ENCODE peak calls at places on chromosomes 7 and 10, in five cellular contexts. One of them, this sample, is unnamed.

GRCh38 chr10:67606572-67606971 is 89.4 kb downstream of the CTNNA3 start:
- DNase-seq in heart right ventricle: no peak
- DNase-seq in CD8-positive, alpha-beta memory T cell: no peak
- DNase-seq in left ventricle myocardium inferior: no peak
- DNase-seq in effector memory CD4-positive, alpha-beta T cell: no peak
- DNase-seq in this sample: no peak

GRCh38 chr10:60424971-60425370 is 35.3 kb upstream of the ANK3 start:
- DNase-seq in CD8-positive, alpha-beta memory T cell: no peak
- DNase-seq in effector memory CD4-positive, alpha-beta T cell: no peak
- DNase-seq in heart right ventricle: no peak
- DNase-seq in left ventricle myocardium inferior: no peak
- DNase-seq in this sample: no peak

GRCh38 chr10:116120688-116121087 is 152.3 kb downstream of the GFRA1 start:
- DNase-seq in CD8-positive, alpha-beta memory T cell: no peak
- DNase-seq in effector memory CD4-positive, alpha-beta T cell: no peak
- DNase-seq in heart right ventricle: no peak
- DNase-seq in left ventricle myocardium inferior: no peak
- DNase-seq in this sample: no peak

GRCh38 chr7:106766551-106766950 is 98.5 kb upstream of the PIK3CG start:
- DNase-seq in heart right ventricle: no peak
- DNase-seq in CD8-positive, alpha-beta memory T cell: no peak
- DNase-seq in left ventricle myocardium inferior: no peak
- DNase-seq in effector memory CD4-positive, alpha-beta T cell: no peak
- DNase-seq in this sample: no peak

GRCh38 chr10:114551310-114551972 is 106.6 kb downstream of the ABLIM1 start:
- DNase-seq in left ventricle myocardium inferior: peak; percentile 65
- DNase-seq in effector memory CD4-positive, alpha-beta T cell: no peak
- DNase-seq in heart right ventricle: peak; percentile 80
- DNase-seq in CD8-positive, alpha-beta memory T cell: no peak
- DNase-seq in this sample: no peak

GRCh38 chr10:42864575-42864974 is 82.0 kb downstream of the BMS1 start:
- DNase-seq in CD8-positive, alpha-beta memory T cell: no peak
- DNase-seq in heart right ventricle: no peak
- DNase-seq in effector memory CD4-positive, alpha-beta T cell: no peak
- DNase-seq in left ventricle myocardium inferior: no peak
- DNase-seq in this sample: no peak

GRCh38 chr7:16193631-16194030 is 227.7 kb downstream of the CRPPA start:
- DNase-seq in CD8-positive, alpha-beta memory T cell: no peak
- DNase-seq in left ventricle myocardium inferior: no peak
- DNase-seq in effector memory CD4-positive, alpha-beta T cell: no peak
- DNase-seq in heart right ventricle: no peak
- DNase-seq in this sample: no peak

GRCh38 chr7:3033136-3033535 is 10.5 kb downstream of the CARD11 start:
- DNase-seq in CD8-positive, alpha-beta memory T cell: no peak
- DNase-seq in effector memory CD4-positive, alpha-beta T cell: no peak
- DNase-seq in left ventricle myocardium inferior: no peak
- DNase-seq in heart right ventricle: no peak
- DNase-seq in this sample: no peak

DNA sequence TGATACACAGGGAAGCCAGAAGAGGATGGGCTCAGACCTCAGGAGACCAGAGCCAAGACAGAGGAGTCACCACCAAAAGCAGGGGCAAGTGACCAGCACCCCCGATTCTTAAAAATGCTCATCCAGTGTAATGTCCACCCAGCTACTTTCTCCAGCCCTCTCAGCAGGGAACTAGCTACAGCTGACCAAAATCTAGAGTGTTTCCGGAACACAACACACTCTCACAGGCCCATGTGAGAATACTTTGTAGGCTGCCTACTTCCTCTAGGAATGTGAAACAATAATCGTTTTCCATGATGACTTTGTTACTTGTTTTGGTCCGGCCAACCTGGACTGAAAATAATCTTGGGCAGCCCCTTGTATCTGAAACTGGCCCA is 14.5 kb downstream of the PSAP start:
- DNase-seq in left ventricle myocardium inferior: no peak
- DNase-seq in CD8-positive, alpha-beta memory T cell: no peak
- DNase-seq in effector memory CD4-positive, alpha-beta T cell: no peak
- DNase-seq in heart right ventricle: peak; percentile 25
- DNase-seq in this sample: no peak
- H3K27ac ChIP-seq in left ventricle myocardium inferior: peak overlapping the region; percentile 84
- H3K27ac ChIP-seq in CD8-positive, alpha-beta memory T cell: no peak overlapping the region
- H3K27ac ChIP-seq in effector memory CD4-positive, alpha-beta T cell: no peak overlapping the region
- H3K27ac ChIP-seq in heart right ventricle: peak overlapping the region; percentile 23
- H3K27ac ChIP-seq in this sample: peak overlapping the region; percentile 85

GRCh38 chr7:101998029-101998903 is 180.8 kb downstream of the CUX1 start:
- DNase-seq in heart right ventricle: no peak
- DNase-seq in CD8-positive, alpha-beta memory T cell: no peak
- DNase-seq in effector memory CD4-positive, alpha-beta T cell: no peak
- DNase-seq in left ventricle myocardium inferior: no peak
- DNase-seq in this sample: peak; percentile 29
- H3K27ac ChIP-seq in heart right ventricle: no peak overlapping the region
- H3K27ac ChIP-seq in CD8-positive, alpha-beta memory T cell: no peak overlapping the region
- H3K27ac ChIP-seq in effector memory CD4-positive, alpha-beta T cell: no peak overlapping the region
- H3K27ac ChIP-seq in left ventricle myocardium inferior: no peak overlapping the region
- H3K27ac ChIP-seq in this sample: no peak overlapping the region

DNA sequence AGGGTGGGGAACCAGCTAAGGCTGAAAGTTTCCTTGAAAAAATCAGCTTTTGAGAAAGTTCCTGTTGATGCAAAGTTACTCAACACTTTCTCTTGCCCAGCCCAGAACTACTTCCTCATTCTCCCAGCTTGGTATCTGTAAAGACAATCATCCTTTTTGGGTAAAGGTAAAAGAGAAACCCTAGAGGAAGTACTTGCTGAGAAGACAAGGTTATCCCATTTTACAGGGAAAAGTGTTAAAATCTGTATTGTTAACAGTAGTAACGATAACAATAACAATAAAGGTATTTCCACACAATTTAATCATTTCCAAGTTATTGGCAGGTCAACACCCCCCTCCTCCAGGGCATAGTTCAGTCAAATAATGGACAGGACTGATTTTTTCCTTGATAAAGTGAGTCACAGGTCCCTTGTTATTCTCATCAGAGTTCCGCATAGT is 2.4 kb downstream of the ALOX5 start:
- DNase-seq in effector memory CD4-positive, alpha-beta T cell: no peak
- DNase-seq in CD8-positive, alpha-beta memory T cell: no peak
- DNase-seq in heart right ventricle: no peak
- DNase-seq in left ventricle myocardium inferior: no peak
- DNase-seq in this sample: no peak
- H3K27ac ChIP-seq in effector memory CD4-positive, alpha-beta T cell: no peak overlapping the region
- H3K27ac ChIP-seq in CD8-positive, alpha-beta memory T cell: no peak overlapping the region
- H3K27ac ChIP-seq in heart right ventricle: no peak overlapping the region
- H3K27ac ChIP-seq in left ventricle myocardium inferior: no peak overlapping the region
- H3K27ac ChIP-seq in this sample: no peak overlapping the region

DNA sequence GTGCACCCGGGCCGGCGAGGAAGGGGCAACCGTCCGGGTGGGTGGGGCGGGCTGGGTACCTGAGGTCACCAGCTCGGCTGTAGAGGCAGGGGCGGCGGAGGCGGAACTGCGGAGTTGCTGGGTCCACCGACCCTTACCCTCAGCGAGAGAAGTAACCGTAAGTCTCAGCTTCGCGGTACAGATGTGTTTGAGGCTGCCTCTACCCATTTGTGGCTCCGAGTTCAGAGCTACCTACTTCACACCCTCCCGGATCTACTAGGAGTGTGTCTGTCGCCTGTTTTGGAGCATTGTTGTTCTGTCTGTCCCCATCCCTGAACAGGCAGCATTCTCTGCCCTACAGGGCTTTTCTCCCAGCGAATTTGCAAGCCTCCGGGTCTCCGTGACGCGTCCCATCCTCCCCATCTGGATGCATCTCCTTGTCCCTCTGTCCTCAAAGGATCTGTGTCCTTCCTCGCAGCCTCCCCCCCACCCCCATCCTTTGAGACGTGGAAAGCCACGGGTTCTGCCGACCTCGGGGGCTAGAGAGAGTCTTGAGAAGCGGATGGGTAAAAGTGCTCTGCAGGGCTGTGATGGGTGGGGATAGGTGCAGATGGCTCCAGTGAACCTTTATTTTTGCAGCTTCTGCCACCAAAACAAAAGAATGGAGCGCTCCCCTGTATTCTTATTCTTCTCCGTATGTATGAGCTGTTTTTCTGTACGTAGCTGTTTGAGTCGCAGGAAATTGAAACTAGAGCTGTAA is 758 bp downstream of the ANKIB1 start:
- DNase-seq in CD8-positive, alpha-beta memory T cell: peak; percentile 45
- DNase-seq in heart right ventricle: no peak
- DNase-seq in effector memory CD4-positive, alpha-beta T cell: no peak
- DNase-seq in left ventricle myocardium inferior: no peak
- DNase-seq in this sample: no peak
- H3K27ac ChIP-seq in CD8-positive, alpha-beta memory T cell: peak overlapping the region; percentile 86
- H3K27ac ChIP-seq in heart right ventricle: peak overlapping the region; percentile 55
- H3K27ac ChIP-seq in effector memory CD4-positive, alpha-beta T cell: peak overlapping the region; percentile 92
- H3K27ac ChIP-seq in left ventricle myocardium inferior: peak overlapping the region; percentile 95
- H3K27ac ChIP-seq in this sample: peak overlapping the region; percentile 67

DNA sequence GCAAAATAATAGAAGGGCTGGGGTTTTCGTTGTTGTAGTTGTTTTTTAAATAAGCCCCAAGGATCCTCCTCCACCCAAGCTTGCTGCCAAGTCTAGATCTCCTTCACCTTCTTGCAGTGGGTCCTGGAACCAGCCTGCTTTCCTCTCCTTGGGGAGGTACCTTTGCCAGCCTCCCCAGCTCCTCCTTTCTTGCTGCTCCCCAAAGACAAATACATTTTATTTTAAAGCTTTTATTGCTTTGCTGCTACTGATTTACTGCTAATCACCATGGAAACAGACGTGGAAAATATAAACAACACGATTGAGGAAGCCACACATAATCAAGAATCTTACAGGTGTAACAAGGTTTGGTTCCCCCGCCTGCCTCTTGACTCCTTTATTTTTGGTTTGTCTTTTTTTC is 17.4 kb upstream of the SLF2 start:
- DNase-seq in left ventricle myocardium inferior: no peak
- DNase-seq in effector memory CD4-positive, alpha-beta T cell: no peak
- DNase-seq in CD8-positive, alpha-beta memory T cell: no peak
- DNase-seq in heart right ventricle: no peak
- DNase-seq in this sample: no peak
- H3K27ac ChIP-seq in left ventricle myocardium inferior: no peak overlapping the region
- H3K27ac ChIP-seq in effector memory CD4-positive, alpha-beta T cell: no peak overlapping the region
- H3K27ac ChIP-seq in CD8-positive, alpha-beta memory T cell: no peak overlapping the region
- H3K27ac ChIP-seq in heart right ventricle: no peak overlapping the region
- H3K27ac ChIP-seq in this sample: no peak overlapping the region

DNA sequence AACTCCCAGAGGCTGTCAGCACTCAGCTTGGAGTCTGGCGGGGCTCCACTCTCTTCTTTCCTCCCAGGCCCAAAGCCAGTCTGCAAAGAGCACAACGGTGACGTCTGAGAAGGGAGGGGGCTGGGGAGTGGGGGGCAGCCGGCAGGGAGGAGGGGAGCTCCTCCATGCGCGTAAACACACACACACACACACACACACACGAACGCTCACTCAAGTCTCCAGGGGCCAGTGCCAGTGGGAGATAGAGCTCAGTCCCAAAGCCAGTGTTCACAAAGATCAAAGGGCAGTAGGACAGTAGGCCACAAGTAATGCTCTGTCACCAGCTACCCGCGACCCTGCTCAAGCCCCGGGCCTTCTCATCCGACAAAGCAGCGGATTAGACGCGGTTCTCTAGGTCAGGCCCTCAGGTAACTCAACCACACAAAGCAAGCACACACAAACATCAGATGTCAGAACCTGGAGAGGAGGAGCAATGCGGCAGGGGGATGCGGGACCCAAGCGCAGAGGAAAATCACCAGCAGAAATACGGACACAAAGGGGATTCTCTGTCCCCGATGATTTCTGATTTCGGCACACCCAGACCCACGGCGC is 19.9 kb downstream of the TCAF1 start:
- DNase-seq in heart right ventricle: peak; percentile 85
- DNase-seq in effector memory CD4-positive, alpha-beta T cell: no peak
- DNase-seq in left ventricle myocardium inferior: peak; percentile 77
- DNase-seq in CD8-positive, alpha-beta memory T cell: no peak
- DNase-seq in this sample: peak; percentile 50
- H3K27ac ChIP-seq in heart right ventricle: peak overlapping the region; percentile 88
- H3K27ac ChIP-seq in effector memory CD4-positive, alpha-beta T cell: no peak overlapping the region
- H3K27ac ChIP-seq in left ventricle myocardium inferior: peak overlapping the region; percentile 88
- H3K27ac ChIP-seq in CD8-positive, alpha-beta memory T cell: no peak overlapping the region
- H3K27ac ChIP-seq in this sample: peak overlapping the region; percentile 95

GRCh38 chr7:5689118-5689517 is 92.3 kb downstream of the RNF216 start:
- DNase-seq in effector memory CD4-positive, alpha-beta T cell: peak; percentile 44
- DNase-seq in left ventricle myocardium inferior: no peak
- DNase-seq in CD8-positive, alpha-beta memory T cell: peak; percentile 46
- DNase-seq in heart right ventricle: no peak
- DNase-seq in this sample: no peak

GRCh38 chr7:5691536-5692090 is 89.8 kb downstream of the RNF216 start:
- DNase-seq in heart right ventricle: no peak
- DNase-seq in CD8-positive, alpha-beta memory T cell: no peak
- DNase-seq in left ventricle myocardium inferior: no peak
- DNase-seq in effector memory CD4-positive, alpha-beta T cell: no peak
- DNase-seq in this sample: no peak

GRCh38 chr7:5687936-5688673 is 93.4 kb downstream of the RNF216 start:
- DNase-seq in heart right ventricle: no peak
- DNase-seq in CD8-positive, alpha-beta memory T cell: no peak
- DNase-seq in effector memory CD4-positive, alpha-beta T cell: no peak
- DNase-seq in left ventricle myocardium inferior: no peak
- DNase-seq in this sample: no peak

GRCh38 chr7:5690931-5691461 is 90.5 kb downstream of the RNF216 start:
- DNase-seq in left ventricle myocardium inferior: peak; percentile 68
- DNase-seq in heart right ventricle: peak; percentile 55
- DNase-seq in CD8-positive, alpha-beta memory T cell: no peak
- DNase-seq in effector memory CD4-positive, alpha-beta T cell: no peak
- DNase-seq in this sample: no peak

GRCh38 chr7:5689716-5690115 is 91.7 kb downstream of the RNF216 start:
- DNase-seq in effector memory CD4-positive, alpha-beta T cell: no peak
- DNase-seq in heart right ventricle: no peak
- DNase-seq in left ventricle myocardium inferior: no peak
- DNase-seq in CD8-positive, alpha-beta memory T cell: no peak
- DNase-seq in this sample: no peak
- H3K27ac ChIP-seq in effector memory CD4-positive, alpha-beta T cell: peak overlapping the region; percentile 72
- H3K27ac ChIP-seq in heart right ventricle: no peak overlapping the region
- H3K27ac ChIP-seq in left ventricle myocardium inferior: peak overlapping the region; percentile 92
- H3K27ac ChIP-seq in CD8-positive, alpha-beta memory T cell: no peak overlapping the region
- H3K27ac ChIP-seq in this sample: peak overlapping the region; percentile 3

GRCh38 chr10:63429280-63429679 is 36.5 kb downstream of the JMJD1C start:
- DNase-seq in left ventricle myocardium inferior: no peak
- DNase-seq in CD8-positive, alpha-beta memory T cell: no peak
- DNase-seq in effector memory CD4-positive, alpha-beta T cell: no peak
- DNase-seq in heart right ventricle: no peak
- DNase-seq in this sample: no peak
- H3K27ac ChIP-seq in left ventricle myocardium inferior: peak overlapping the region; percentile 63
- H3K27ac ChIP-seq in CD8-positive, alpha-beta memory T cell: no peak overlapping the region
- H3K27ac ChIP-seq in effector memory CD4-positive, alpha-beta T cell: no peak overlapping the region
- H3K27ac ChIP-seq in heart right ventricle: no peak overlapping the region
- H3K27ac ChIP-seq in this sample: no peak overlapping the region